ENCODE peak calls at places on chromosomes 7 and 10, in seven cellular contexts. Z is left ventricle myocardium inferior, K is right lobe of liver, H is kidney epithelial cell, J is colonic mucosa, M is cardiac fibroblast, A is HL-60. B is an unnamed sample.

GRCh38 chr10:133309720-133310398 is 1.1 kb downstream of the ZNF511 start:
- DNase-seq in Z (peak; percentile 33), K (peak; percentile 89), H (no peak), J (peak; percentile 78), M (no peak), A (peak; percentile 80), B (no peak)

GRCh38 chr10:132059760-132060508 is 5.8 kb upstream of the JAKMIP3 start:
- DNase-seq in Z (no peak), K (peak; percentile 17), H (no peak), J (no peak), M (no peak), A (no peak), B (no peak)

GRCh38 chr7:121026159-121026558 is 37.6 kb downstream of the CPED1 start:
- DNase-seq in Z (no peak), K (no peak), H (no peak), J (no peak), M (no peak), A (no peak), B (no peak)

GRCh38 chr7:138033241-138033640 is 31.4 kb upstream of the CREB3L2 start:
- DNase-seq in Z (no peak), K (no peak), H (no peak), J (no peak), M (no peak), A (no peak), B (no peak)

GRCh38 chr7:43112941-43113621 is 634 bp downstream of the HECW1 start:
- DNase-seq in Z (peak; percentile 13), K (no peak), H (no peak), J (no peak), M (peak; percentile 60), A (no peak), B (no peak)

GRCh38 chr10:35391954-35392262 is 55.6 kb downstream of the CCNY start:
- DNase-seq in Z (no peak), K (no peak), H (no peak), J (no peak), M (no peak), A (no peak), B (no peak)

GRCh38 chr10:102773986-102774385 is 30.2 kb downstream of the WBP1L start:
- DNase-seq in Z (peak; percentile 35), K (no peak), H (no peak), J (no peak), M (peak; percentile 62), A (peak; percentile 20), B (no peak)

GRCh38 chr10:44046605-44047004 is 338.3 kb downstream of the CXCL12 start:
- DNase-seq in Z (no peak), K (no peak), H (no peak), J (no peak), M (no peak), A (no peak), B (no peak)

GRCh38 chr10:125482108-125482507 is 200.9 kb downstream of the TEX36 start:
- DNase-seq in Z (no peak), K (no peak), H (peak; percentile 14), J (no peak), M (no peak), A (no peak), B (no peak)

GRCh38 chr7:148483515-148483914 is 107.1 kb upstream of the C7orf33 start:
- DNase-seq in Z (no peak), K (peak; percentile 65), H (no peak), J (no peak), M (no peak), A (no peak), B (no peak)

DNA sequence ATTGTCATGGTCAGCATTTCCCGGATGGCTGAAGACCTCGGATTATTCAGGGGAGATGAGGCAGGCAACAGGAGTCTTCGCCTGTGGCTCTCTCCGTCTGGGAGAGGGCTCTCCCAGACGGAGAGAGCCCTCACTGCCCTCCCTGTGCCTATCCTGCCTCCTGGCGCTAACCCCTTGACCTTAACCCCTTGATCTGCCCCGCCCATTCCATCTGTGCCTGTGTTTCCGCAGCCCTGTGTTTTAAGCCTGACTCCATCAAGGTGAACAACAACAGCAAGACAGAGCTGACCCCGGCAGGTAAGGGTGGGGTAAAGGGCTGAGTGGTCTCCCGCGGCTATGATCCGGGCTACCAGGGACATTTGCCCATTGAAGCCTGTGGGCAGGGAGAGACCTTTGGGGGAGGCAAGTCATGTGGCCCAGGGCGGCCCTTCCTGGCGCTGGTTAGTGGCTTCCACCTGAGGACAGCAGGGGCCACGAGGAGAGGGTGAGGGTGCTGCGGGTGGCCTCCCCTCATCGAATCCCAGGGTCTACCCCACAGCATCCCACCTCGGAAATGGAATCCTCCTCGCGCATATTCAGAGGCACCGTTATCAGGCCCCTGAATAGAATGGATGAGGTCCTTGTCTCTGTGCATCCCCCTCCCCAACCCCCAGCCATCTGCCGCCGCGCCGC is 4.2 kb upstream of the MUC12 start:
- DNase-seq in Z (no peak), K (no peak), H (no peak), J (no peak), M (no peak), A (no peak), B (no peak)
- H3K4me3 ChIP-seq in Z (peak overlapping the region; percentile 50), K (no peak overlapping the region), H (no peak overlapping the region), J (peak overlapping the region; percentile 58), M (no peak overlapping the region), A (no peak overlapping the region), B (no peak overlapping the region)

DNA sequence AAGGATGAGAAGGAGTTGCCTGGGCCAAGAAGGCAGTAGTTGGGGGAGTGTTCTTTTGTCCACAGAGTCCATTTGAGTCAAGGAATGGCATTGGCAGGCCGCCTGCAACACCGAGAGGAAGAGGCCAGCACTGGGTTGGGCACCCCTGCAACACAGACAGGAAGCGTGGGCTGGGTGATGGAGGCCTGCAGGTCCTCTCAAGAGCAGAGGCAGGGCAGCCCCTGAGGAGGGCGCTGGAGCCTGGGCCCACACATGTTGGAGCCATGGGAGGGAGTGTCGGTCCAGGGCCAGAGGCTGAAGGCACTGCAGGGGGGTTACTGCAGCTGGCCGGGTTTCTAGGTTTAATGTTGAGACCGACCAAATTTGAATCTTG is 137.3 kb downstream of the PTPN20 start:
- DNase-seq in Z (no peak), K (peak; percentile 54), H (no peak), J (no peak), M (peak; percentile 50), A (peak; percentile 7), B (no peak)
- TF ChIP-seq CTCF in Z (no peak), K (no peak), H (no peak), J (no peak), M (no peak), A (no peak), B (peak; percentile 15)

DNA sequence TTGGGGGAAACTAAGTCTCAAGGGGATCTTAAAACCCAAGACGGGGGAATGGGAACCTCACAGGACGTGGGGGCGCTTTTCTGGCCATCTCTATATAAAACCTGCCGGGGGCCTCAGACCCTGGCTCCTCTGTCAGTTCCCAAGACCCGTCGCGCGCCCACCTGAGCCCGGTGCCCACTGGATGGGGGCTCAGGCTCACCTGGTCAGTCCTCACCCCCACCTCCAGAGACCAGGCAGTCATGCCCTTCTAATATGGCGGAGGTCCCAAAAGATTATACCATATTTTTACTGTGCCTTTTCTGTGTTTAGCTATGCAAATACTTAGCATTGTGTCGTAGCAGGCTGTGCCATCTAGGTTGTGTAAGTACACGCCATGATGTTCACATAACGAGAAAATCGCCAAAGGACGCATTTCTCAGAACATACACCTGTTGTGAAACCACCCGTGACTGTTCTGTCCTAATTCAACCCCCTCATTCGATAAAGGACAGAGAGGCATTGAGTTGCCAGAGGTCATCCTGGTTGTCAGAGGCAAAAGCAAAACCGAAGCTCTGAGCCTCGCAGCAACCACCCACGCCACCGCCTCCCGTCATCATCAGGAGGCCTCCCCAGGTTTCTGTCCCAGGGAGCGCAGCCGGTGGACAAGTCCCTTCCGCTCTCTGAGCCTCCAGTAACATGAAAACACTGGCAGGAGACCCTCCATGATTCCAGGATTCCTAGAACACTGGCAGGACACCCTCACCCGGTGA is 28.9 kb downstream of the OAT start:
- DNase-seq in Z (no peak), K (no peak), H (no peak), J (no peak), M (no peak), A (no peak), B (no peak)
- H3K4me3 ChIP-seq in Z (peak overlapping the region; percentile 71), K (peak overlapping the region; percentile 31), H (no peak overlapping the region), J (no peak overlapping the region), M (no peak overlapping the region), A (no peak overlapping the region), B (no peak overlapping the region)

GRCh38 chr7:114309729-114310128 is 104.9 kb upstream of the FOXP2 start:
- DNase-seq in Z (no peak), K (no peak), H (no peak), J (no peak), M (no peak), A (no peak), B (no peak)

GRCh38 chr7:114312649-114313048 is 102.0 kb upstream of the FOXP2 start:
- DNase-seq in Z (no peak), K (no peak), H (no peak), J (no peak), M (no peak), A (no peak), B (no peak)

GRCh38 chr7:114310344-114311118 is 104.1 kb upstream of the FOXP2 start:
- DNase-seq in Z (no peak), K (no peak), H (no peak), J (no peak), M (no peak), A (no peak), B (no peak)
- TF ChIP-seq CTCF in Z (no peak), K (no peak), H (no peak), J (no peak), M (no peak), A (no peak), B (peak; percentile 1)

DNA sequence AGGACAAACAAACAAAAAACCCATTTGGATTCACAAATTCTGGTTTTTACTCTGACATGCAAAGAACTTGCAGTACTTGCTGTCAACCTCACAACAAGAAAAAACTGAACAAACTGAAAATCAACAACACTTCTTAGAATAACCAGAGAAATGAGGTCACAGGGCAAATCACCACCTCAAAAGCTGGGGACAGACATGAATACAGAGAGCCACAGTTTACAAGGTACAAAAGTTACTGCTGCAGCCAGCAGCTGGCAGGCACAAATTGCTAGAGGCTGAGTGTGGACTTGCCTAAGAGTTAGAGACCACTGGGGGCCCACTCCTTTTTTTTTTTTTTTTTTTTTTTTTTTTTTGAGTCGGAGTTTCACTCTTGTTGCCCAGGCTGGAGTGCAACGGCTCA is 15.0 kb upstream of the RNF32 start:
- DNase-seq in Z (no peak), K (no peak), H (no peak), J (no peak), M (no peak), A (no peak), B (no peak)
- H3K4me3 ChIP-seq in Z (no peak overlapping the region), K (no peak overlapping the region), H (no peak overlapping the region), J (no peak overlapping the region), M (no peak overlapping the region), A (no peak overlapping the region), B (no peak overlapping the region)

GRCh38 chr10:115580239-115580638 is 487.1 kb downstream of the ATRNL1 start:
- DNase-seq in Z (no peak), K (no peak), H (no peak), J (no peak), M (no peak), A (no peak), B (no peak)
- TF ChIP-seq CTCF in Z (no peak), K (no peak), H (no peak), J (no peak), M (no peak), A (no peak), B (no peak)

GRCh38 chr7:55965805-55966421 is 1.5 kb downstream of the NIPSNAP2 start:
- DNase-seq in Z (peak; percentile 38), K (peak; percentile 78), H (no peak), J (no peak), M (no peak), A (no peak), B (peak; percentile 46)
- H3K4me3 ChIP-seq in Z (peak overlapping the region; percentile 64), K (no peak overlapping the region), H (no peak overlapping the region), J (no peak overlapping the region), M (no peak overlapping the region), A (no peak overlapping the region), B (no peak overlapping the region)

GRCh38 chr10:79202188-79203013 is 133.6 kb downstream of the ZMIZ1 start:
- DNase-seq in Z (no peak), K (no peak), H (no peak), J (no peak), M (peak; percentile 58), A (peak; percentile 77), B (no peak)
- TF ChIP-seq CTCF in Z (peak; percentile 58), K (no peak), H (peak; percentile 79), J (peak; percentile 41), M (peak; percentile 57), A (peak; percentile 34), B (peak; percentile 54)